ENCODE peak calls at places on chromosomes 5 and 9, in nine cellular contexts. M is endothelial cell; L is GM13977; Y is cardiac muscle cell; J is Panc1; F is foreskin keratinocyte; P is B cell; U is Caco-2; B is CD8-positive, alpha-beta T cell. N is an unnamed sample.

GRCh38 chr5:38323645-38324295 is 65.4 kb downstream of the EGFLAM start:
- DNase-seq in M (no peak), L (no peak), Y (no peak), J (no peak), F (peak; percentile 53), P (no peak), U (no peak), B (no peak), N (no peak)

GRCh38 chr9:18668944-18669343 is 195.0 kb downstream of the ADAMTSL1 start:
- DNase-seq in M (no peak), L (no peak), Y (no peak), J (no peak), F (no peak), P (no peak), U (no peak), B (no peak), N (peak; percentile 56)

GRCh38 chr9:88781500-88782391 is 209.5 kb upstream of the S1PR3 start:
- DNase-seq in M (peak; percentile 51), L (no peak), Y (peak; percentile 61), J (no peak), F (no peak), P (no peak), U (no peak), B (no peak), N (peak; percentile 56)

GRCh38 chr5:138639326-138639725 is 64.1 kb upstream of the HSPA9 start:
- DNase-seq in M (no peak), L (no peak), Y (no peak), J (no peak), F (no peak), P (no peak), U (no peak), B (no peak), N (no peak)

GRCh38 chr9:128920381-128921058 is at the start of gene PHYHD1:
- DNase-seq in M (no peak), L (no peak), Y (no peak), J (no peak), F (peak; percentile 59), P (no peak), U (no peak), B (no peak), N (no peak)

GRCh38 chr5:168885324-168886120 is 306.4 kb upstream of the PANK3 start:
- DNase-seq in M (no peak), L (no peak), Y (peak; percentile 91), J (no peak), F (no peak), P (no peak), U (no peak), B (no peak), N (no peak)

GRCh38 chr5:172596638-172597231 is 44.3 kb upstream of the NEURL1B start:
- DNase-seq in M (no peak), L (no peak), Y (no peak), J (no peak), F (no peak), P (no peak), U (no peak), B (no peak), N (no peak)

GRCh38 chr5:71922584-71923106 is 184.6 kb upstream of the MAP1B start:
- DNase-seq in M (no peak), L (no peak), Y (no peak), J (peak; percentile 69), F (peak; percentile 95), P (no peak), U (no peak), B (no peak), N (peak; percentile 37)

GRCh38 chr9:125240649-125240999 is 519 bp downstream of the HSPA5 start:
- DNase-seq in M (peak; percentile 27), L (no peak), Y (peak; percentile 49), J (no peak), F (no peak), P (peak; percentile 24), U (peak; percentile 41), B (peak; percentile 6), N (no peak)

GRCh38 chr5:72659726-72660125 is 152.5 kb upstream of the ZNF366 start:
- DNase-seq in M (no peak), L (no peak), Y (no peak), J (no peak), F (no peak), P (no peak), U (no peak), B (no peak), N (no peak)

GRCh38 chr5:55568629-55569512 is 34.1 kb upstream of the PLPP1 start:
- DNase-seq in M (no peak), L (no peak), Y (no peak), J (no peak), F (peak; percentile 27), P (no peak), U (no peak), B (no peak), N (no peak)

GRCh38 chr9:107213561-107214028 is 69.5 kb upstream of the RAD23B start:
- DNase-seq in M (no peak), L (peak; percentile 50), Y (no peak), J (peak; percentile 33), F (peak; percentile 94), P (no peak), U (no peak), B (peak; percentile 1), N (no peak)

GRCh38 chr5:14568333-14568732 is 13.3 kb upstream of the OTULINL start:
- DNase-seq in M (no peak), L (no peak), Y (no peak), J (no peak), F (no peak), P (no peak), U (no peak), B (no peak), N (no peak)

GRCh38 chr5:14574891-14575496 is 6.6 kb upstream of the OTULINL start:
- DNase-seq in M (no peak), L (no peak), Y (no peak), J (peak; percentile 27), F (no peak), P (no peak), U (no peak), B (no peak), N (no peak)

GRCh38 chr5:14574124-14574523 is 7.5 kb upstream of the OTULINL start:
- DNase-seq in M (no peak), L (no peak), Y (no peak), J (no peak), F (no peak), P (no peak), U (no peak), B (no peak), N (no peak)

GRCh38 chr5:14569948-14570691 is 11.5 kb upstream of the OTULINL start:
- DNase-seq in M (no peak), L (no peak), Y (no peak), J (peak; percentile 72), F (no peak), P (no peak), U (peak; percentile 26), B (no peak), N (no peak)

GRCh38 chr5:14572384-14572783 is 9.2 kb upstream of the OTULINL start:
- DNase-seq in M (no peak), L (no peak), Y (no peak), J (no peak), F (no peak), P (no peak), U (no peak), B (no peak), N (no peak)
- TF ChIP-seq CTCF in M (no peak), L (no peak), Y (no peak), J (no peak), F (no peak), P (no peak), U (no peak), B (no peak), N (no peak)

DNA sequence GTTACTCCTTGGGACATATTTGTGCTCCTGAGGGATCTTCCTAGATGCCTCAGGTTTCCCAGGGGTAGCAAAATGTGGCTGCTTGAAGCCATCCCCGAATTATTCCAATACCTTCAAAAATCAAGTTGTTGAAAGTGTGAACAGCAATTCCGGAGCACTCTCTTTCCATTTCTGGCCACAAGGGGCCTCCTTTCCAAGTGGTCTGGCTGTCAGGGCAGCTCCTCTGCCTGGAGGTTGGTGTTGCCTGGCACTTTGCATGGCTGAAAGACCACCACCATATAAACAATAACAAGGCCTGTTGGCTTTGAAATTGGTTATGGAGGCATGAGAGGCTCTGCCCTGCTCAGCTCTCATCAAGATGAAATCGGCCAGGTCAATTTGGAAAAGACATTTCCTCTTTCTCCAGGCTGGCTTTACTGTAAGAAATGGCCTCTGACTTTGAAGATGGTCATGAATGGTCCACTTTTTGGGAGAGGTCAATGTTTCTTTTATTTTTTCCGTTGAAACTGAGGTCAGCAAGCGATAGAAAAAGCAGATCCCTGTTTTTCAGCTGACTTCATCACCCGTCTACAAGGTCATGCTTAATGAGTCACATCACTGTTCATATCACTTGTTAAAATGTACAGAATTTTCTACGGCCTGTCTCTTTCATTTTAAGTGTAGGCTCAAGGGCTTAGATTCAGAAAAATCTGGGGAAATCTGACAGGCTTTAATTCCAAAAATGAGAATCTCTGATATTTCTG is 481.1 kb upstream of the ZNF608 start:
- DNase-seq in M (peak; percentile 52), L (no peak), Y (peak; percentile 27), J (no peak), F (no peak), P (no peak), U (peak; percentile 49), B (no peak), N (peak; percentile 54)
- TF ChIP-seq CTCF in M (peak; percentile 46), L (peak; percentile 19), Y (peak; percentile 73), J (peak; percentile 74), F (peak; percentile 59), P (no peak), U (peak; percentile 68), B (no peak), N (peak; percentile 71)

GRCh38 chr5:109580225-109580624 is 109.5 kb upstream of the MAN2A1 start:
- DNase-seq in M (no peak), L (no peak), Y (no peak), J (no peak), F (peak; percentile 12), P (no peak), U (no peak), B (no peak), N (no peak)
- TF ChIP-seq CTCF in M (no peak), L (no peak), Y (no peak), J (no peak), F (peak; percentile 51), P (no peak), U (no peak), B (no peak), N (no peak)

DNA sequence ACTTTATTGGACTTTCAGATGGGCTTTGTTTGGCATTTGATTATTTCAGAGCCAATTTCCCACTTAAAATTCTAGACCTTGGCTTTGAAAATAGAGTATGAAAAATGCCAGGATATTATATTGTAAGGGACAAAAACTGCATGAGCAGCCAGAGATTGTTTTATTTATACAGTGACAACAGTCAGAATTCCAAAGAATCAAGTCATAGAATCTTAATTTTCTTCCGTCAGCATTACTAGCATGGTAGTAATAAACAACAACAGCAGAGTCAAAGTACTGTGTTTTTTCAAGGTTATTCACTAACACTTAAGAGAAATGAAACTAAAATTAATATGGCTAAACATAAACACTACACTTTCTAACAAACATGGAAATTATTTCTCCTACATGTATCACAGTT is 52.2 kb downstream of the MLLT3 start:
- DNase-seq in M (no peak), L (no peak), Y (no peak), J (no peak), F (no peak), P (no peak), U (no peak), B (no peak), N (no peak)
- TF ChIP-seq CTCF in M (no peak), L (no peak), Y (no peak), J (no peak), F (no peak), P (no peak), U (no peak), B (no peak), N (no peak)